ENCODE peak calls at places on chromosomes 13 and 19, in eight cellular contexts. One of them, this sample, is unnamed.

GRCh38 chr13:28574617-28575142 is 79.8 kb upstream of the FLT1 start:
- DNase-seq in DND-41: no peak
- DNase-seq in fibroblast of lung: peak
- DNase-seq in WTC11: no peak
- DNase-seq in BE2C: no peak
- DNase-seq in right atrium auricular region: peak
- DNase-seq in choroid plexus epithelial cell: peak
- DNase-seq in WERI-Rb-1: no peak
- DNase-seq in this sample: peak

GRCh38 chr13:113546571-113547247 is 37.8 kb upstream of the TFDP1 start:
- DNase-seq in fibroblast of lung: no peak
- DNase-seq in right atrium auricular region: peak
- DNase-seq in WTC11: no peak
- DNase-seq in DND-41: no peak
- DNase-seq in BE2C: no peak
- DNase-seq in choroid plexus epithelial cell: peak
- DNase-seq in WERI-Rb-1: peak
- DNase-seq in this sample: peak

GRCh38 chr13:42814868-42815267 is 33.5 kb downstream of the FAM216B start:
- DNase-seq in right atrium auricular region: no peak
- DNase-seq in fibroblast of lung: peak
- DNase-seq in WERI-Rb-1: no peak
- DNase-seq in WTC11: no peak
- DNase-seq in DND-41: no peak
- DNase-seq in choroid plexus epithelial cell: peak
- DNase-seq in BE2C: peak
- DNase-seq in this sample: peak

GRCh38 chr19:17867087-17867486 is 4.7 kb upstream of the SLC5A5 start:
- DNase-seq in WTC11: no peak
- DNase-seq in choroid plexus epithelial cell: no peak
- DNase-seq in WERI-Rb-1: no peak
- DNase-seq in fibroblast of lung: no peak
- DNase-seq in DND-41: no peak
- DNase-seq in BE2C: no peak
- DNase-seq in right atrium auricular region: no peak
- DNase-seq in this sample: no peak

GRCh38 chr13:42225051-42225450 is 46.9 kb upstream of the AKAP11 start:
- DNase-seq in DND-41: no peak
- DNase-seq in fibroblast of lung: no peak
- DNase-seq in WTC11: no peak
- DNase-seq in choroid plexus epithelial cell: no peak
- DNase-seq in right atrium auricular region: no peak
- DNase-seq in BE2C: no peak
- DNase-seq in WERI-Rb-1: no peak
- DNase-seq in this sample: no peak

GRCh38 chr13:51737609-51738008 is 66.4 kb downstream of the DHRS12 start:
- DNase-seq in right atrium auricular region: no peak
- DNase-seq in DND-41: peak
- DNase-seq in BE2C: no peak
- DNase-seq in WERI-Rb-1: no peak
- DNase-seq in fibroblast of lung: no peak
- DNase-seq in choroid plexus epithelial cell: no peak
- DNase-seq in WTC11: no peak
- DNase-seq in this sample: no peak

GRCh38 chr19:9018163-9018875 is 8.1 kb upstream of the MUC16 start:
- DNase-seq in WERI-Rb-1: no peak
- DNase-seq in choroid plexus epithelial cell: no peak
- DNase-seq in WTC11: no peak
- DNase-seq in BE2C: no peak
- DNase-seq in DND-41: no peak
- DNase-seq in fibroblast of lung: peak
- DNase-seq in right atrium auricular region: no peak
- DNase-seq in this sample: no peak

GRCh38 chr13:101529419-101529818 is 76.9 kb downstream of the ITGBL1 start:
- DNase-seq in DND-41: no peak
- DNase-seq in WTC11: no peak
- DNase-seq in choroid plexus epithelial cell: peak
- DNase-seq in BE2C: no peak
- DNase-seq in fibroblast of lung: peak
- DNase-seq in right atrium auricular region: no peak
- DNase-seq in WERI-Rb-1: no peak
- DNase-seq in this sample: peak

GRCh38 chr19:34991542-34992333 is 8.4 kb upstream of the GRAMD1A start:
- DNase-seq in BE2C: no peak
- DNase-seq in right atrium auricular region: no peak
- DNase-seq in fibroblast of lung: no peak
- DNase-seq in choroid plexus epithelial cell: no peak
- DNase-seq in DND-41: no peak
- DNase-seq in WTC11: no peak
- DNase-seq in WERI-Rb-1: no peak
- DNase-seq in this sample: no peak

GRCh38 chr13:95957331-95957730 is 95.9 kb downstream of the UGGT2 start:
- DNase-seq in BE2C: no peak
- DNase-seq in right atrium auricular region: no peak
- DNase-seq in WTC11: no peak
- DNase-seq in choroid plexus epithelial cell: no peak
- DNase-seq in DND-41: no peak
- DNase-seq in WERI-Rb-1: no peak
- DNase-seq in fibroblast of lung: no peak
- DNase-seq in this sample: no peak

GRCh38 chr13:62643007-62643483 is 1227.4 kb upstream of the PCDH20 start:
- DNase-seq in right atrium auricular region: no peak
- DNase-seq in WERI-Rb-1: no peak
- DNase-seq in fibroblast of lung: peak
- DNase-seq in WTC11: no peak
- DNase-seq in BE2C: no peak
- DNase-seq in choroid plexus epithelial cell: peak
- DNase-seq in DND-41: no peak
- DNase-seq in this sample: no peak

GRCh38 chr13:113786262-113786841 is 27.3 kb downstream of the TMEM255B start:
- DNase-seq in WTC11: no peak
- DNase-seq in WERI-Rb-1: no peak
- DNase-seq in choroid plexus epithelial cell: peak
- DNase-seq in DND-41: no peak
- DNase-seq in right atrium auricular region: no peak
- DNase-seq in BE2C: no peak
- DNase-seq in fibroblast of lung: peak
- DNase-seq in this sample: peak

GRCh38 chr19:35272122-35272715 is 3.5 kb downstream of the USF2 start:
- DNase-seq in DND-41: no peak
- DNase-seq in WERI-Rb-1: no peak
- DNase-seq in choroid plexus epithelial cell: no peak
- DNase-seq in fibroblast of lung: no peak
- DNase-seq in right atrium auricular region: no peak
- DNase-seq in WTC11: no peak
- DNase-seq in BE2C: no peak
- DNase-seq in this sample: no peak

GRCh38 chr13:93375491-93375890 is 148.9 kb downstream of the GPC6 start:
- DNase-seq in DND-41: no peak
- DNase-seq in BE2C: no peak
- DNase-seq in right atrium auricular region: no peak
- DNase-seq in choroid plexus epithelial cell: no peak
- DNase-seq in WTC11: no peak
- DNase-seq in fibroblast of lung: no peak
- DNase-seq in WERI-Rb-1: no peak
- DNase-seq in this sample: no peak

GRCh38 chr13:97189943-97190342 is 32.2 kb upstream of the MBNL2 start:
- DNase-seq in right atrium auricular region: no peak
- DNase-seq in WERI-Rb-1: no peak
- DNase-seq in DND-41: no peak
- DNase-seq in choroid plexus epithelial cell: no peak
- DNase-seq in WTC11: no peak
- DNase-seq in BE2C: no peak
- DNase-seq in fibroblast of lung: no peak
- DNase-seq in this sample: no peak

GRCh38 chr13:111948811-111949210 is 118.1 kb upstream of the SOX1 start:
- DNase-seq in BE2C: no peak
- DNase-seq in right atrium auricular region: peak
- DNase-seq in fibroblast of lung: no peak
- DNase-seq in WTC11: no peak
- DNase-seq in WERI-Rb-1: no peak
- DNase-seq in choroid plexus epithelial cell: no peak
- DNase-seq in DND-41: no peak
- DNase-seq in this sample: no peak

GRCh38 chr19:11151181-11151580 is 4.4 kb downstream of the SPC24 start:
- DNase-seq in DND-41: no peak
- DNase-seq in fibroblast of lung: no peak
- DNase-seq in choroid plexus epithelial cell: peak
- DNase-seq in right atrium auricular region: no peak
- DNase-seq in BE2C: no peak
- DNase-seq in WERI-Rb-1: no peak
- DNase-seq in WTC11: no peak
- DNase-seq in this sample: no peak

DNA sequence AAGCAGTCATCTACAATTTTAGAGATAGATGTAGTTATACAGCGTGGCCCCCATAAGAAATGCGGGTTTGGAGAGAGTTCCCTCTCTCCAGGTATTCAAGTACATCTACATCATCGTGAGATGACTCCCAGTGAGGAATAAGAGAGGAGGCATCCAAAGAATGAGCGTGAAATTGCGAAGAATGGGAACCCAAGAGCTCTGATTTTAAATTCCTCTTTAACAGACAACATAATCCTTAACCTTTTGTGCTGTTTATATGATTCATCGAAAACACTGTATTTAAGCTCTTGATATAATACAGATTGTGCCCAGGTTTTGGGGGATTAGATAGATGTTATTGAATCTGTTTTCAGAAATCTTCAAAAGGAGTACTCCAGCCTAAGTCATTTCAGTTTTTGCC is 161.5 kb downstream of the COG6 start:
- DNase-seq in BE2C: no peak
- DNase-seq in right atrium auricular region: no peak
- DNase-seq in WTC11: no peak
- DNase-seq in fibroblast of lung: peak
- DNase-seq in DND-41: no peak
- DNase-seq in choroid plexus epithelial cell: peak
- DNase-seq in WERI-Rb-1: no peak
- DNase-seq in this sample: peak
- TF ChIP-seq CTCF in BE2C: no peak
- TF ChIP-seq CTCF in right atrium auricular region: no peak
- TF ChIP-seq CTCF in WTC11: no peak
- TF ChIP-seq CTCF in fibroblast of lung: no peak
- TF ChIP-seq CTCF in DND-41: no peak
- TF ChIP-seq CTCF in choroid plexus epithelial cell: no peak
- TF ChIP-seq CTCF in WERI-Rb-1: no peak
- TF ChIP-seq CTCF in this sample: no peak

GRCh38 chr19:56097776-56098175 is 23.3 kb downstream of the ZNF787 start:
- DNase-seq in right atrium auricular region: no peak
- DNase-seq in DND-41: no peak
- DNase-seq in choroid plexus epithelial cell: no peak
- DNase-seq in WERI-Rb-1: no peak
- DNase-seq in WTC11: no peak
- DNase-seq in fibroblast of lung: no peak
- DNase-seq in BE2C: no peak
- DNase-seq in this sample: no peak
- TF ChIP-seq CTCF in right atrium auricular region: no peak
- TF ChIP-seq CTCF in DND-41: no peak
- TF ChIP-seq CTCF in choroid plexus epithelial cell: no peak
- TF ChIP-seq CTCF in WERI-Rb-1: no peak
- TF ChIP-seq CTCF in WTC11: no peak
- TF ChIP-seq CTCF in fibroblast of lung: no peak
- TF ChIP-seq CTCF in BE2C: no peak
- TF ChIP-seq CTCF in this sample: no peak

GRCh38 chr19:31314849-31315620 is 34.2 kb downstream of the TSHZ3 start:
- DNase-seq in fibroblast of lung: no peak
- DNase-seq in DND-41: no peak
- DNase-seq in BE2C: peak
- DNase-seq in WTC11: no peak
- DNase-seq in choroid plexus epithelial cell: peak
- DNase-seq in right atrium auricular region: no peak
- DNase-seq in WERI-Rb-1: peak
- DNase-seq in this sample: no peak
- TF ChIP-seq CTCF in fibroblast of lung: peak
- TF ChIP-seq CTCF in DND-41: no peak
- TF ChIP-seq CTCF in BE2C: peak
- TF ChIP-seq CTCF in WTC11: no peak
- TF ChIP-seq CTCF in choroid plexus epithelial cell: peak
- TF ChIP-seq CTCF in right atrium auricular region: no peak
- TF ChIP-seq CTCF in WERI-Rb-1: peak
- TF ChIP-seq CTCF in this sample: peak

GRCh38 chr19:49658139-49658517 is 7.5 kb downstream of the IRF3 start:
- DNase-seq in fibroblast of lung: no peak
- DNase-seq in DND-41: no peak
- DNase-seq in BE2C: no peak
- DNase-seq in choroid plexus epithelial cell: no peak
- DNase-seq in WERI-Rb-1: no peak
- DNase-seq in right atrium auricular region: no peak
- DNase-seq in WTC11: no peak
- DNase-seq in this sample: no peak
- TF ChIP-seq CTCF in fibroblast of lung: no peak
- TF ChIP-seq CTCF in DND-41: no peak
- TF ChIP-seq CTCF in BE2C: no peak
- TF ChIP-seq CTCF in choroid plexus epithelial cell: no peak
- TF ChIP-seq CTCF in WERI-Rb-1: no peak
- TF ChIP-seq CTCF in right atrium auricular region: no peak
- TF ChIP-seq CTCF in WTC11: no peak
- TF ChIP-seq CTCF in this sample: no peak

GRCh38 chr13:65585346-65585745 is 1644.8 kb downstream of the PCDH9 start:
- DNase-seq in fibroblast of lung: no peak
- DNase-seq in right atrium auricular region: no peak
- DNase-seq in WERI-Rb-1: no peak
- DNase-seq in BE2C: no peak
- DNase-seq in WTC11: peak
- DNase-seq in DND-41: no peak
- DNase-seq in choroid plexus epithelial cell: no peak
- DNase-seq in this sample: no peak

GRCh38 chr13:65582160-65582559 is 1648.0 kb downstream of the PCDH9 start:
- DNase-seq in right atrium auricular region: no peak
- DNase-seq in choroid plexus epithelial cell: no peak
- DNase-seq in BE2C: no peak
- DNase-seq in WERI-Rb-1: no peak
- DNase-seq in WTC11: peak
- DNase-seq in fibroblast of lung: no peak
- DNase-seq in DND-41: no peak
- DNase-seq in this sample: no peak

GRCh38 chr13:65584126-65584525 is 1646.0 kb downstream of the PCDH9 start:
- DNase-seq in DND-41: no peak
- DNase-seq in WTC11: no peak
- DNase-seq in fibroblast of lung: no peak
- DNase-seq in WERI-Rb-1: no peak
- DNase-seq in right atrium auricular region: no peak
- DNase-seq in BE2C: no peak
- DNase-seq in choroid plexus epithelial cell: no peak
- DNase-seq in this sample: no peak
- TF ChIP-seq CTCF in DND-41: no peak
- TF ChIP-seq CTCF in WTC11: no peak
- TF ChIP-seq CTCF in fibroblast of lung: no peak
- TF ChIP-seq CTCF in WERI-Rb-1: no peak
- TF ChIP-seq CTCF in right atrium auricular region: no peak
- TF ChIP-seq CTCF in BE2C: no peak
- TF ChIP-seq CTCF in choroid plexus epithelial cell: no peak
- TF ChIP-seq CTCF in this sample: no peak

This sample was measured in fibroblast of villous mesenchyme.